ENCODE peak calls at places on chromosome 5, in six cellular contexts. S is Caco-2; X is spleen; M is CD8-positive, alpha-beta T cell; F is HepG2; L is colonic mucosa. Y is an unnamed sample.

GRCh38 chr5:1462358-1462757 is 17.1 kb upstream of the SLC6A3 start:
- DNase-seq in L (no peak), M (no peak), F (no peak), X (no peak), S (no peak), Y (no peak)

GRCh38 chr5:146342882-146343865 is 4.5 kb downstream of the POU4F3 start:
- DNase-seq in L (no peak), F (no peak), S (no peak), X (no peak), M (no peak), Y (no peak)

GRCh38 chr5:136408996-136409395 is 43.7 kb upstream of the TRPC7 start:
- DNase-seq in M (no peak), X (no peak), L (no peak), S (no peak), F (no peak), Y (no peak)

GRCh38 chr5:17089690-17090089 is 127.7 kb upstream of the BASP1 start:
- DNase-seq in X (no peak), M (no peak), S (no peak), L (no peak), F (no peak), Y (no peak)

GRCh38 chr5:33336911-33337620 is 103.7 kb upstream of the TARS1 start:
- DNase-seq in S (no peak), M (no peak), X (no peak), F (no peak), L (no peak), Y (no peak)

GRCh38 chr5:29794146-29794787 is 1399.2 kb upstream of the CDH6 start:
- DNase-seq in L (no peak), M (no peak), X (no peak), F (no peak), S (no peak), Y (no peak)

GRCh38 chr5:37668524-37669047 is 171.3 kb downstream of the GDNF start:
- DNase-seq in M (no peak), X (no peak), F (peak; percentile 90), S (peak; percentile 78), L (peak; percentile 32), Y (peak; percentile 93)

GRCh38 chr5:56900858-56901578 is 8.4 kb upstream of the SETD9 start:
- DNase-seq in L (peak; percentile 46), X (no peak), M (peak; percentile 12), S (peak; percentile 71), F (peak; percentile 56), Y (peak; percentile 52)

GRCh38 chr5:179410291-179411160 is 65.3 kb upstream of the ADAMTS2 start:
- DNase-seq in X (no peak), F (no peak), M (no peak), S (no peak), L (peak; percentile 12), Y (no peak)

GRCh38 chr5:59357421-59357977 is 536.0 kb downstream of the PDE4D start:
- DNase-seq in L (no peak), M (no peak), S (peak; percentile 36), F (no peak), X (peak; percentile 22), Y (peak; percentile 87)

GRCh38 chr5:18236386-18236785 is 602.1 kb downstream of the TAF11L14 start:
- DNase-seq in F (no peak), L (no peak), S (no peak), M (no peak), X (no peak), Y (no peak)

GRCh38 chr5:174344335-174344734 is 298.8 kb downstream of the NSG2 start:
- DNase-seq in M (no peak), L (no peak), X (no peak), S (peak; percentile 13), F (no peak), Y (no peak)

GRCh38 chr5:142617416-142617815 is 68.5 kb downstream of the FGF1 start:
- DNase-seq in M (no peak), S (no peak), F (no peak), X (no peak), L (no peak), Y (no peak)

GRCh38 chr5:145568581-145568980 is 266.6 kb downstream of the PRELID2 start:
- DNase-seq in S (no peak), X (no peak), M (no peak), F (no peak), L (no peak), Y (no peak)

GRCh38 chr5:134227259-134227658 is 1.4 kb upstream of the PPP2CA start:
- DNase-seq in X (no peak), M (no peak), S (peak; percentile 62), L (peak; percentile 57), F (peak; percentile 25), Y (no peak)

GRCh38 chr5:112735702-112736101 is 2.0 kb upstream of the APC start:
- DNase-seq in L (no peak), F (no peak), X (no peak), M (no peak), S (no peak), Y (peak; percentile 10)

GRCh38 chr5:102622244-102622643 is 123.4 kb upstream of the SLCO6A1 start:
- DNase-seq in L (no peak), F (no peak), S (no peak), M (no peak), X (no peak), Y (no peak)

GRCh38 chr5:115342593-115343377 is 46.3 kb upstream of the CCDC112 start:
- DNase-seq in X (no peak), F (no peak), M (no peak), L (no peak), S (no peak), Y (peak; percentile 37)

GRCh38 chr5:1791176-1791575 is 8.5 kb downstream of the MRPL36 start:
- DNase-seq in S (no peak), M (no peak), F (no peak), X (peak; percentile 55), L (no peak), Y (no peak)

GRCh38 chr5:57889558-57889957 is 406.9 kb upstream of the ACTBL2 start:
- DNase-seq in F (peak; percentile 9), M (no peak), S (peak; percentile 55), L (no peak), X (no peak), Y (peak; percentile 75)

GRCh38 chr5:173901705-173902104 is 13.6 kb downstream of the CPEB4 start:
- DNase-seq in S (no peak), L (no peak), F (no peak), M (no peak), X (no peak), Y (no peak)

GRCh38 chr5:96657068-96657467 is 5.1 kb upstream of the CAST start:
- DNase-seq in L (peak; percentile 70), S (no peak), F (peak; percentile 12), X (no peak), M (peak; percentile 37), Y (peak; percentile 84)

GRCh38 chr5:124725040-124725434 is 21.4 kb downstream of the ZNF608 start:
- DNase-seq in S (peak; percentile 27), M (no peak), L (no peak), F (no peak), X (no peak), Y (no peak)

GRCh38 chr5:72956324-72957140 is 691 bp downstream of the FCHO2 start:
- DNase-seq in M (no peak), L (peak; percentile 64), S (peak; percentile 64), F (peak; percentile 29), X (peak; percentile 89), Y (peak; percentile 66)

GRCh38 chr5:176470539-176470938 is 22.4 kb downstream of the FAF2 start:
- DNase-seq in F (no peak), X (no peak), S (no peak), M (no peak), L (no peak), Y (no peak)
- H3K36me3 ChIP-seq in F (no peaks in the 10 kb centered on the region), X (peaks cover 48% of the 10 kb centered on the region), S (peaks cover 2% of the 10 kb centered on the region), M (peaks cover 9% of the 10 kb centered on the region), L (no peaks in the 10 kb centered on the region), Y (peaks cover 6% of the 10 kb centered on the region)

GRCh38 chr5:172345886-172346285 is 62.3 kb upstream of the UBTD2 start:
- DNase-seq in X (no peak), F (no peak), L (no peak), S (peak; percentile 29), M (no peak), Y (no peak)

GRCh38 chr5:172343741-172344140 is 60.2 kb upstream of the UBTD2 start:
- DNase-seq in L (no peak), M (no peak), F (no peak), X (no peak), S (no peak), Y (no peak)

GRCh38 chr5:172344855-172345254 is 61.3 kb upstream of the UBTD2 start:
- DNase-seq in F (no peak), S (no peak), L (no peak), M (no peak), X (no peak), Y (no peak)

GRCh38 chr5:172339264-172340180 is 56.0 kb upstream of the UBTD2 start:
- DNase-seq in M (no peak), L (no peak), X (no peak), S (no peak), F (no peak), Y (no peak)

GRCh38 chr5:172342907-172343306 is 59.3 kb upstream of the UBTD2 start:
- DNase-seq in S (no peak), F (no peak), M (no peak), X (no peak), L (no peak), Y (no peak)
- H3K36me3 ChIP-seq in S (no peaks in the 10 kb centered on the region), F (peaks cover 2% of the 10 kb centered on the region), M (no peaks in the 10 kb centered on the region), X (peaks cover 28% of the 10 kb centered on the region), L (no peaks in the 10 kb centered on the region), Y (peaks cover 3% of the 10 kb centered on the region)

GRCh38 chr5:44388504-44389409 is 463 bp downstream of the FGF10 start:
- DNase-seq in X (no peak), F (no peak), L (no peak), M (no peak), S (no peak), Y (peak; percentile 71)

GRCh38 chr5:44390332-44390731 is 1.1 kb upstream of the FGF10 start:
- DNase-seq in F (no peak), S (no peak), L (no peak), M (no peak), X (no peak), Y (no peak)

GRCh38 chr5:44387391-44387790 is 1.8 kb downstream of the FGF10 start:
- DNase-seq in L (no peak), F (no peak), X (no peak), S (no peak), M (no peak), Y (peak; percentile 44)

GRCh38 chr5:44387911-44388310 is 1.3 kb downstream of the FGF10 start:
- DNase-seq in M (no peak), X (no peak), L (no peak), F (no peak), S (no peak), Y (peak; percentile 60)

GRCh38 chr5:44389410-44389879 is at the start of gene FGF10:
- DNase-seq in X (no peak), F (no peak), S (no peak), L (no peak), M (no peak), Y (peak; percentile 89)
- H3K36me3 ChIP-seq in X (no peaks in the 10 kb centered on the region), F (no peaks in the 10 kb centered on the region), S (no peaks in the 10 kb centered on the region), L (no peaks in the 10 kb centered on the region), M (no peaks in the 10 kb centered on the region), Y (no peaks in the 10 kb centered on the region)

DNA sequence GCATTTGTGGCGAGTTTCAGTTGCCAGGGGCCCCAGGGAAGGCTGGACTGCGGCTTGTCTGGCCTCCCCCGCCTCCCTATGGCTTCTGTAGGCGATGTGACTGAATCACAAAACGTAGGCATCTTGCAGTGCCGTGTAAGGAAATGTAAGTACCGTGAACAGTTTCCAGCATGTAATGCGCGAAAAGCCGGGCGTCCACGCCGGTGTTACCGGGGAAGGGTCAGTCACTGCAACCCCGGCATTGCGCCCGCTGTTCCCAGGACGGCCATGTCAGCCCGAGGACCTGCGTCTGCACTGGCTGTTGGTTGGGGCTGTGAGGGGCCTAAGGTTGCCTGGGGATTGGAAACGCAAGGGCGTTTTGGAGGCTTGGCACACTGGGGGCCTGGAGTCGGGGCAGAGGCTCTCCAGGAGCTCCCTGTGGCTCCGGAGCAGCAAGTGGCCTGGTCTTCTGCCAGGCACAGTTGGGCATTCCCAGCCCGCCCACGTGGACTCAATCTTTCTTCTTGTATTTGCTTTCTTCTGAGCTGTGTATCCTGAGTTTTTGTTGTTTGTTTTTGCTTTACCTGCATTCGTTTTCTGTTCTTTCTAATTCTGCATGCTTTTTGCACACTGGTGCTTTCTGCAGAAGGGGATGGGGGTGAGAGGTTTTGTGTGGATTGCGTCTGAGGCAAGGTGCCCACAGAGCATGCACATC is 36.9 kb upstream of the PLEKHG4B start:
- DNase-seq in F (no peak), X (no peak), M (no peak), L (no peak), S (no peak), Y (no peak)
- H3K36me3 ChIP-seq in F (no peaks in the 10 kb centered on the region), X (no peaks in the 10 kb centered on the region), M (no peaks in the 10 kb centered on the region), L (no peaks in the 10 kb centered on the region), S (no peaks in the 10 kb centered on the region), Y (no peaks in the 10 kb centered on the region)

Y was measured in cardiac muscle cell.